ENCODE peak calls at places on chromosome 4, in seven cellular contexts. One of them, this sample, is unnamed.
A peak's percentile ranks its signal among the peaks of the same experiment; 100 is the strongest.

GRCh38 chr4:162406637-162407370 is 243.0 kb upstream of the FSTL5 start:
- DNase-seq in astrocyte of the cerebellum: no peak
- DNase-seq in AG10803: no peak
- DNase-seq in upper lobe of right lung: no peak
- DNase-seq in GM06990: no peak
- DNase-seq in foreskin fibroblast: no peak
- DNase-seq in pancreas: no peak
- DNase-seq in this sample: no peak

GRCh38 chr4:55500072-55500471 is 46.6 kb downstream of the CLOCK start:
- DNase-seq in astrocyte of the cerebellum: no peak
- DNase-seq in AG10803: no peak
- DNase-seq in upper lobe of right lung: no peak
- DNase-seq in GM06990: peak; percentile 11
- DNase-seq in foreskin fibroblast: no peak
- DNase-seq in pancreas: no peak
- DNase-seq in this sample: no peak

GRCh38 chr4:81527115-81527514 is 55.4 kb upstream of the RASGEF1B start:
- DNase-seq in astrocyte of the cerebellum: no peak
- DNase-seq in AG10803: no peak
- DNase-seq in upper lobe of right lung: peak; percentile 83
- DNase-seq in GM06990: no peak
- DNase-seq in foreskin fibroblast: no peak
- DNase-seq in pancreas: no peak
- DNase-seq in this sample: no peak

GRCh38 chr4:165368114-165368513 is 10.7 kb upstream of the CPE start:
- DNase-seq in astrocyte of the cerebellum: no peak
- DNase-seq in AG10803: no peak
- DNase-seq in upper lobe of right lung: no peak
- DNase-seq in GM06990: no peak
- DNase-seq in foreskin fibroblast: no peak
- DNase-seq in pancreas: no peak
- DNase-seq in this sample: no peak

GRCh38 chr4:100649478-100649877 is 131.7 kb upstream of the EMCN start:
- DNase-seq in astrocyte of the cerebellum: no peak
- DNase-seq in AG10803: no peak
- DNase-seq in upper lobe of right lung: no peak
- DNase-seq in GM06990: no peak
- DNase-seq in foreskin fibroblast: no peak
- DNase-seq in pancreas: no peak
- DNase-seq in this sample: no peak

GRCh38 chr4:76504613-76505465 is 69.8 kb downstream of the SHROOM3 start:
- DNase-seq in astrocyte of the cerebellum: peak; percentile 59
- DNase-seq in AG10803: peak; percentile 60
- DNase-seq in upper lobe of right lung: no peak
- DNase-seq in GM06990: no peak
- DNase-seq in foreskin fibroblast: peak; percentile 75
- DNase-seq in pancreas: no peak
- DNase-seq in this sample: no peak

GRCh38 chr4:143099693-143100092 is 85.0 kb upstream of the USP38 start:
- DNase-seq in astrocyte of the cerebellum: no peak
- DNase-seq in AG10803: no peak
- DNase-seq in upper lobe of right lung: no peak
- DNase-seq in GM06990: no peak
- DNase-seq in foreskin fibroblast: no peak
- DNase-seq in pancreas: no peak
- DNase-seq in this sample: no peak

GRCh38 chr4:93313207-93313606 is 515.3 kb upstream of the ATOH1 start:
- DNase-seq in astrocyte of the cerebellum: no peak
- DNase-seq in AG10803: no peak
- DNase-seq in upper lobe of right lung: no peak
- DNase-seq in GM06990: no peak
- DNase-seq in foreskin fibroblast: peak; percentile 62
- DNase-seq in pancreas: no peak
- DNase-seq in this sample: no peak

GRCh38 chr4:96887857-96888256 is 1048.0 kb downstream of the PDHA2 start:
- DNase-seq in astrocyte of the cerebellum: no peak
- DNase-seq in AG10803: no peak
- DNase-seq in upper lobe of right lung: no peak
- DNase-seq in GM06990: no peak
- DNase-seq in foreskin fibroblast: no peak
- DNase-seq in pancreas: no peak
- DNase-seq in this sample: no peak

GRCh38 chr4:158788608-158789007 is 19.8 kb downstream of the FNIP2 start:
- DNase-seq in astrocyte of the cerebellum: no peak
- DNase-seq in AG10803: peak; percentile 58
- DNase-seq in upper lobe of right lung: no peak
- DNase-seq in GM06990: no peak
- DNase-seq in foreskin fibroblast: no peak
- DNase-seq in pancreas: no peak
- DNase-seq in this sample: no peak

GRCh38 chr4:86594559-86595425 is 677 bp downstream of the PTPN13 start:
- DNase-seq in astrocyte of the cerebellum: peak; percentile 67
- DNase-seq in AG10803: peak; percentile 99
- DNase-seq in upper lobe of right lung: peak; percentile 67
- DNase-seq in GM06990: peak; percentile 41
- DNase-seq in foreskin fibroblast: peak; percentile 97
- DNase-seq in pancreas: peak; percentile 35
- DNase-seq in this sample: no peak

GRCh38 chr4:124641715-124642380 is 70.7 kb downstream of the ANKRD50 start:
- DNase-seq in astrocyte of the cerebellum: peak; percentile 62
- DNase-seq in AG10803: peak; percentile 77
- DNase-seq in upper lobe of right lung: no peak
- DNase-seq in GM06990: no peak
- DNase-seq in foreskin fibroblast: peak; percentile 96
- DNase-seq in pancreas: no peak
- DNase-seq in this sample: no peak

GRCh38 chr4:13876940-13877339 is 249.4 kb upstream of the BOD1L1 start:
- DNase-seq in astrocyte of the cerebellum: no peak
- DNase-seq in AG10803: no peak
- DNase-seq in upper lobe of right lung: no peak
- DNase-seq in GM06990: no peak
- DNase-seq in foreskin fibroblast: peak; percentile 27
- DNase-seq in pancreas: no peak
- DNase-seq in this sample: no peak

GRCh38 chr4:84915396-84915780 is 51.1 kb downstream of the WDFY3 start:
- DNase-seq in astrocyte of the cerebellum: no peak
- DNase-seq in AG10803: no peak
- DNase-seq in upper lobe of right lung: no peak
- DNase-seq in GM06990: no peak
- DNase-seq in foreskin fibroblast: peak; percentile 10
- DNase-seq in pancreas: no peak
- DNase-seq in this sample: no peak

GRCh38 chr4:85370400-85371032 is 104.4 kb upstream of the ARHGAP24 start:
- DNase-seq in astrocyte of the cerebellum: peak; percentile 13
- DNase-seq in AG10803: peak; percentile 36
- DNase-seq in upper lobe of right lung: no peak
- DNase-seq in GM06990: peak; percentile 17
- DNase-seq in foreskin fibroblast: peak; percentile 74
- DNase-seq in pancreas: peak; percentile 19
- DNase-seq in this sample: peak; percentile 23

GRCh38 chr4:74583757-74584156 is 138.8 kb downstream of the AREG start:
- DNase-seq in astrocyte of the cerebellum: no peak
- DNase-seq in AG10803: no peak
- DNase-seq in upper lobe of right lung: no peak
- DNase-seq in GM06990: no peak
- DNase-seq in foreskin fibroblast: peak; percentile 19
- DNase-seq in pancreas: no peak
- DNase-seq in this sample: no peak

GRCh38 chr4:185589067-185589844 is 53.9 kb upstream of the PDLIM3 start:
- DNase-seq in astrocyte of the cerebellum: no peak
- DNase-seq in AG10803: no peak
- DNase-seq in upper lobe of right lung: no peak
- DNase-seq in GM06990: no peak
- DNase-seq in foreskin fibroblast: no peak
- DNase-seq in pancreas: no peak
- DNase-seq in this sample: no peak

GRCh38 chr4:168524897-168525296 is 28.0 kb downstream of the PALLD start:
- DNase-seq in astrocyte of the cerebellum: no peak
- DNase-seq in AG10803: no peak
- DNase-seq in upper lobe of right lung: no peak
- DNase-seq in GM06990: no peak
- DNase-seq in foreskin fibroblast: no peak
- DNase-seq in pancreas: no peak
- DNase-seq in this sample: no peak

GRCh38 chr4:174629265-174629664 is 107.0 kb upstream of the HPGD start:
- DNase-seq in astrocyte of the cerebellum: no peak
- DNase-seq in AG10803: no peak
- DNase-seq in upper lobe of right lung: no peak
- DNase-seq in GM06990: no peak
- DNase-seq in foreskin fibroblast: peak; percentile 39
- DNase-seq in pancreas: no peak
- DNase-seq in this sample: no peak

GRCh38 chr4:85498068-85498733 is 23.3 kb downstream of the ARHGAP24 start:
- DNase-seq in astrocyte of the cerebellum: no peak
- DNase-seq in AG10803: peak; percentile 91
- DNase-seq in upper lobe of right lung: peak; percentile 72
- DNase-seq in GM06990: no peak
- DNase-seq in foreskin fibroblast: peak; percentile 95
- DNase-seq in pancreas: peak; percentile 21
- DNase-seq in this sample: peak; percentile 35

GRCh38 chr4:156710571-156711195 is 260.9 kb downstream of the PDGFC start:
- DNase-seq in astrocyte of the cerebellum: no peak
- DNase-seq in AG10803: peak; percentile 89
- DNase-seq in upper lobe of right lung: no peak
- DNase-seq in GM06990: no peak
- DNase-seq in foreskin fibroblast: peak; percentile 46
- DNase-seq in pancreas: no peak
- DNase-seq in this sample: no peak

GRCh38 chr4:110486226-110486625 is 10.3 kb downstream of the ENPEP start:
- DNase-seq in astrocyte of the cerebellum: no peak
- DNase-seq in AG10803: no peak
- DNase-seq in upper lobe of right lung: no peak
- DNase-seq in GM06990: no peak
- DNase-seq in foreskin fibroblast: no peak
- DNase-seq in pancreas: no peak
- DNase-seq in this sample: no peak

GRCh38 chr4:123848615-123849014 is 452.0 kb downstream of the SPRY1 start:
- DNase-seq in astrocyte of the cerebellum: no peak
- DNase-seq in AG10803: peak; percentile 43
- DNase-seq in upper lobe of right lung: no peak
- DNase-seq in GM06990: no peak
- DNase-seq in foreskin fibroblast: no peak
- DNase-seq in pancreas: no peak
- DNase-seq in this sample: no peak

GRCh38 chr4:32661229-32661628 is 1941.1 kb downstream of the PCDH7 start:
- DNase-seq in astrocyte of the cerebellum: no peak
- DNase-seq in AG10803: no peak
- DNase-seq in upper lobe of right lung: no peak
- DNase-seq in GM06990: no peak
- DNase-seq in foreskin fibroblast: no peak
- DNase-seq in pancreas: no peak
- DNase-seq in this sample: no peak

GRCh38 chr4:39770005-39770404 is 72.1 kb downstream of the UBE2K start:
- DNase-seq in astrocyte of the cerebellum: no peak
- DNase-seq in AG10803: no peak
- DNase-seq in upper lobe of right lung: no peak
- DNase-seq in GM06990: no peak
- DNase-seq in foreskin fibroblast: no peak
- DNase-seq in pancreas: no peak
- DNase-seq in this sample: no peak

GRCh38 chr4:93834371-93835066 is 6.0 kb downstream of the ATOH1 start:
- DNase-seq in astrocyte of the cerebellum: no peak
- DNase-seq in AG10803: no peak
- DNase-seq in upper lobe of right lung: no peak
- DNase-seq in GM06990: no peak
- DNase-seq in foreskin fibroblast: no peak
- DNase-seq in pancreas: no peak
- DNase-seq in this sample: no peak

GRCh38 chr4:15778742-15779231 is 659 bp downstream of the CD38 start:
- DNase-seq in astrocyte of the cerebellum: no peak
- DNase-seq in AG10803: no peak
- DNase-seq in upper lobe of right lung: peak; percentile 85
- DNase-seq in GM06990: peak; percentile 80
- DNase-seq in foreskin fibroblast: no peak
- DNase-seq in pancreas: no peak
- DNase-seq in this sample: peak; percentile 42

GRCh38 chr4:73446336-73446938 is 10.4 kb downstream of the AFP start:
- DNase-seq in astrocyte of the cerebellum: peak; percentile 32
- DNase-seq in AG10803: peak; percentile 46
- DNase-seq in upper lobe of right lung: no peak
- DNase-seq in GM06990: no peak
- DNase-seq in foreskin fibroblast: peak; percentile 67
- DNase-seq in pancreas: peak; percentile 10
- DNase-seq in this sample: no peak

GRCh38 chr4:182878633-182879495 is 38.3 kb downstream of the DCTD start:
- DNase-seq in astrocyte of the cerebellum: no peak
- DNase-seq in AG10803: no peak
- DNase-seq in upper lobe of right lung: no peak
- DNase-seq in GM06990: no peak
- DNase-seq in foreskin fibroblast: no peak
- DNase-seq in pancreas: no peak
- DNase-seq in this sample: no peak

GRCh38 chr4:77697860-77698599 is 92.4 kb downstream of the CXCL13 start:
- DNase-seq in astrocyte of the cerebellum: peak; percentile 64
- DNase-seq in AG10803: peak; percentile 72
- DNase-seq in upper lobe of right lung: no peak
- DNase-seq in GM06990: no peak
- DNase-seq in foreskin fibroblast: peak; percentile 89
- DNase-seq in pancreas: peak; percentile 55
- DNase-seq in this sample: no peak
- TF ChIP-seq CTCF in astrocyte of the cerebellum: peak; percentile 73
- TF ChIP-seq CTCF in AG10803: peak; percentile 76
- TF ChIP-seq CTCF in upper lobe of right lung: peak; percentile 42
- TF ChIP-seq CTCF in GM06990: peak; percentile 15
- TF ChIP-seq CTCF in foreskin fibroblast: peak; percentile 68
- TF ChIP-seq CTCF in pancreas: peak; percentile 47
- TF ChIP-seq CTCF in this sample: no peak

GRCh38 chr4:129140521-129140920 is 44.6 kb downstream of the C4orf33 start:
- DNase-seq in astrocyte of the cerebellum: no peak
- DNase-seq in AG10803: no peak
- DNase-seq in upper lobe of right lung: no peak
- DNase-seq in GM06990: no peak
- DNase-seq in foreskin fibroblast: peak; percentile 3
- DNase-seq in pancreas: no peak
- DNase-seq in this sample: no peak
- TF ChIP-seq CTCF in astrocyte of the cerebellum: peak; percentile 21
- TF ChIP-seq CTCF in AG10803: no peak
- TF ChIP-seq CTCF in upper lobe of right lung: no peak
- TF ChIP-seq CTCF in GM06990: no peak
- TF ChIP-seq CTCF in foreskin fibroblast: peak; percentile 7
- TF ChIP-seq CTCF in pancreas: no peak
- TF ChIP-seq CTCF in this sample: no peak

GRCh38 chr4:28682872-28683271 is 1822.2 kb downstream of the STIM2 start:
- DNase-seq in astrocyte of the cerebellum: no peak
- DNase-seq in AG10803: no peak
- DNase-seq in upper lobe of right lung: no peak
- DNase-seq in GM06990: no peak
- DNase-seq in foreskin fibroblast: no peak
- DNase-seq in pancreas: no peak
- DNase-seq in this sample: no peak
- TF ChIP-seq CTCF in astrocyte of the cerebellum: no peak
- TF ChIP-seq CTCF in AG10803: no peak
- TF ChIP-seq CTCF in upper lobe of right lung: no peak
- TF ChIP-seq CTCF in GM06990: no peak
- TF ChIP-seq CTCF in foreskin fibroblast: no peak
- TF ChIP-seq CTCF in pancreas: no peak
- TF ChIP-seq CTCF in this sample: no peak

DNA sequence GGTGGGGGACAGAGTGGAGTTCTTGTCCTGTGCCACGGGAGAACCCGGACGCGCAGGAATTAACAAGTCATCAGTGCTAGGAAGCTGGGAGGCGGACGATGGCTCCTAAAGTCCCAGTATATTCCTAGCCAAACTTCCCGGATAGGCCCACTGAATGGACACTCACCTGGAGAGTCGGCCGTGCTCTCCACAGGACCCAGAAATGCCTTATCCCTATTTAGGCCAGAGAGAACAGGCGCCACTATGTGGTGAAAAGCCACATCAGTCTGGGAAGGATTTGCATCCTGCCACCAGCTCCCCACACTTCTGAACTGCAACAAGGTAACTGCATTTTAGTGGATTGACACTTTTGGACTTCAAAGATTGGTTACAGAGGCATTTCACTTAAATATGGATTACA is 1.1 kb downstream of the CFAP299 start:
- DNase-seq in astrocyte of the cerebellum: no peak
- DNase-seq in AG10803: peak; percentile 25
- DNase-seq in upper lobe of right lung: peak; percentile 51
- DNase-seq in GM06990: no peak
- DNase-seq in foreskin fibroblast: peak; percentile 52
- DNase-seq in pancreas: no peak
- DNase-seq in this sample: no peak
- TF ChIP-seq CTCF in astrocyte of the cerebellum: peak; percentile 58
- TF ChIP-seq CTCF in AG10803: peak; percentile 48
- TF ChIP-seq CTCF in upper lobe of right lung: peak; percentile 10
- TF ChIP-seq CTCF in GM06990: no peak
- TF ChIP-seq CTCF in foreskin fibroblast: peak; percentile 40
- TF ChIP-seq CTCF in pancreas: no peak
- TF ChIP-seq CTCF in this sample: no peak

This sample was measured in activated B cell treated with CpG ODN at 0.5 μM for 24 hours.